ENCODE peak calls at places on chromosomes 4 and X, in eight cellular contexts. P is Karpas-422, Y is thoracic aorta, O is IMR-90, T is RWPE2, Q is neuronal stem cell, X is endodermal cell, C is dorsolateral prefrontal cortex. G is an unnamed sample.

GRCh38 chr4:56656346-56656643 is 24.8 kb downstream of the HOPX start:
- DNase-seq in P (no peak), Y (no peak), O (no peak), T (no peak), Q (no peak), X (peak), C (no peak), G (peak)

GRCh38 chr4:74768857-74769525 is 25.3 kb downstream of the BTC start:
- DNase-seq in P (peak), Y (no peak), O (peak), T (no peak), Q (no peak), X (no peak), C (no peak), G (no peak)

GRCh38 chr4:159871141-159871540 is 768.3 kb downstream of the RAPGEF2 start:
- DNase-seq in P (no peak), Y (no peak), O (no peak), T (no peak), Q (no peak), X (no peak), C (no peak), G (no peak)

GRCh38 chr4:56181140-56181950 is 205.9 kb downstream of the AASDH start:
- DNase-seq in P (no peak), Y (no peak), O (no peak), T (no peak), Q (no peak), X (no peak), C (no peak), G (no peak)

GRCh38 chrX:69618803-69619202 is 2.9 kb downstream of the EDA start:
- DNase-seq in P (peak), Y (no peak), O (peak), T (no peak), Q (no peak), X (no peak), C (peak), G (no peak)

GRCh38 chrX:71859637-71860036 is 51.0 kb upstream of the NHSL2 start:
- DNase-seq in P (peak), Y (no peak), O (peak), T (no peak), Q (peak), X (peak), C (peak), G (no peak)

GRCh38 chrX:42094208-42094607 is 170.9 kb upstream of the CASK start:
- DNase-seq in P (no peak), Y (no peak), O (peak), T (no peak), Q (no peak), X (no peak), C (no peak), G (no peak)

GRCh38 chr4:61041527-61041926 is 158.6 kb upstream of the ADGRL3 start:
- DNase-seq in P (no peak), Y (no peak), O (no peak), T (no peak), Q (no peak), X (peak), C (no peak), G (no peak)

GRCh38 chrX:14497184-14497666 is 32.1 kb upstream of the GLRA2 start:
- DNase-seq in P (no peak), Y (no peak), O (peak), T (no peak), Q (no peak), X (no peak), C (no peak), G (no peak)

GRCh38 chr4:15233626-15234025 is 194.2 kb upstream of the C1QTNF7 start:
- DNase-seq in P (no peak), Y (no peak), O (no peak), T (no peak), Q (no peak), X (no peak), C (no peak), G (no peak)

GRCh38 chrX:17519349-17519748 is 144.3 kb downstream of the NHS start:
- DNase-seq in P (no peak), Y (peak), O (peak), T (no peak), Q (no peak), X (no peak), C (no peak), G (peak)

GRCh38 chrX:64996805-64997204 is 20.6 kb upstream of the ZC4H2 start:
- DNase-seq in P (no peak), Y (no peak), O (no peak), T (no peak), Q (no peak), X (no peak), C (no peak), G (no peak)

GRCh38 chrX:72121381-72121780 is 10.3 kb downstream of the RTL5 start:
- DNase-seq in P (no peak), Y (peak), O (peak), T (no peak), Q (no peak), X (peak), C (peak), G (peak)

GRCh38 chrX:55486736-55487135 is 2.9 kb downstream of the USP51 start:
- DNase-seq in P (no peak), Y (no peak), O (no peak), T (no peak), Q (no peak), X (peak), C (no peak), G (no peak)

GRCh38 chr4:1192493-1193205 is 20.3 kb upstream of the SPON2 start:
- DNase-seq in P (no peak), Y (no peak), O (no peak), T (peak), Q (no peak), X (peak), C (peak), G (peak)

GRCh38 chrX:95505721-95506120 is 1178.9 kb upstream of the DIAPH2 start:
- DNase-seq in P (no peak), Y (no peak), O (no peak), T (no peak), Q (peak), X (peak), C (no peak), G (no peak)

GRCh38 chr4:57070461-57070860 is 39.7 kb downstream of the IGFBP7 start:
- DNase-seq in P (no peak), Y (no peak), O (no peak), T (no peak), Q (no peak), X (no peak), C (no peak), G (no peak)

GRCh38 chrX:39491548-39492297 is 606.0 kb downstream of the BCOR start:
- DNase-seq in P (peak), Y (no peak), O (no peak), T (no peak), Q (no peak), X (peak), C (no peak), G (no peak)

GRCh38 chr4:74152841-74153240 is 5.1 kb upstream of the MTHFD2L start:
- DNase-seq in P (no peak), Y (no peak), O (peak), T (no peak), Q (no peak), X (no peak), C (no peak), G (no peak)

GRCh38 chrX:12758291-12758690 is 32.9 kb upstream of the PRPS2 start:
- DNase-seq in P (no peak), Y (no peak), O (no peak), T (no peak), Q (no peak), X (no peak), C (no peak), G (no peak)

GRCh38 chrX:132614297-132614696 is 125.5 kb upstream of the MBNL3 start:
- DNase-seq in P (peak), Y (no peak), O (no peak), T (no peak), Q (no peak), X (peak), C (no peak), G (no peak)

GRCh38 chr4:138595731-138596465 is 353.7 kb upstream of the SLC7A11 start:
- DNase-seq in P (peak), Y (no peak), O (peak), T (no peak), Q (no peak), X (no peak), C (no peak), G (no peak)

GRCh38 chr4:110970642-110971041 is 347.8 kb upstream of the PITX2 start:
- DNase-seq in P (peak), Y (no peak), O (peak), T (no peak), Q (peak), X (peak), C (no peak), G (no peak)

GRCh38 chr4:121072836-121073362 is 564 bp upstream of the NDNF start:
- DNase-seq in P (no peak), Y (no peak), O (no peak), T (no peak), Q (peak), X (peak), C (no peak), G (no peak)

GRCh38 chr4:173777421-173777820 is 247.4 kb upstream of the HAND2 start:
- DNase-seq in P (no peak), Y (no peak), O (no peak), T (no peak), Q (no peak), X (peak), C (no peak), G (no peak)

GRCh38 chr4:7872264-7872771 is 67.3 kb downstream of the AFAP1 start:
- DNase-seq in P (no peak), Y (no peak), O (peak), T (no peak), Q (no peak), X (no peak), C (peak), G (peak)

GRCh38 chr4:124070688-124071484 is 641.6 kb downstream of the ANKRD50 start:
- DNase-seq in P (peak), Y (no peak), O (peak), T (no peak), Q (no peak), X (no peak), C (no peak), G (no peak)

GRCh38 chr4:90996813-90997212 is 869.6 kb downstream of the CCSER1 start:
- DNase-seq in P (no peak), Y (no peak), O (no peak), T (no peak), Q (no peak), X (no peak), C (no peak), G (no peak)

GRCh38 chrX:37745354-37745753 is 34.5 kb upstream of the CYBB start:
- DNase-seq in P (peak), Y (no peak), O (peak), T (no peak), Q (peak), X (peak), C (peak), G (peak)

GRCh38 chr4:153099391-153100140 is 104.7 kb upstream of the TRIM2 start:
- DNase-seq in P (no peak), Y (no peak), O (no peak), T (no peak), Q (no peak), X (no peak), C (no peak), G (no peak)

GRCh38 chr4:114494257-114494803 is 104.3 kb upstream of the UGT8 start:
- DNase-seq in P (no peak), Y (no peak), O (no peak), T (no peak), Q (no peak), X (peak), C (no peak), G (no peak)
- H3K27ac ChIP-seq in P (no peak), Y (no peak), O (no peak), T (no peak), Q (no peak), X (no peak), C (no peak), G (no peak)

DNA sequence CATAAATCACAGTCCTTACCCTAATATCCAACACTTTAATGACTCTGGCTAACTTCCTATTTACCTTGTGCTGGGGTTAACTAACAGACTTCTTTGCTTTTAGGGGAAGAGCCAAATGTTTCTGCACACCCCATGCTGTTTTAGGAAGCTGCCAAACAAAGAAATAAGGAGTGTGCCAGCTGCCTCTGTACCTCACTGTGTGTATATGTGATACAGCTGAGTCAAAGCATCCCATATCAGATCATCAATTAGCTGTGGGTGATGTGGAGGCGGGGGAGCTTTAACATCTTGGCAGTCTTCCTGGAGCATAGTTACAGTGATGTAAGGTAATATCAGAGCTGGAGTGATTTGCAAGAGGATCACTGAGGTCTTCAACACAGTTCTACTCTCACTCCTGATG is 95.4 kb downstream of the COL25A1 start:
- DNase-seq in P (no peak), Y (no peak), O (peak), T (no peak), Q (no peak), X (no peak), C (no peak), G (peak)
- H3K27ac ChIP-seq in P (no peak), Y (no peak), O (no peak), T (no peak), Q (no peak), X (no peak), C (no peak), G (no peak)

GRCh38 chr4:142523111-142523510 is 323.0 kb downstream of the INPP4B start:
- DNase-seq in P (no peak), Y (no peak), O (no peak), T (no peak), Q (no peak), X (no peak), C (no peak), G (no peak)
- H3K27ac ChIP-seq in P (no peak), Y (no peak), O (no peak), T (no peak), Q (no peak), X (no peak), C (no peak), G (no peak)

DNA sequence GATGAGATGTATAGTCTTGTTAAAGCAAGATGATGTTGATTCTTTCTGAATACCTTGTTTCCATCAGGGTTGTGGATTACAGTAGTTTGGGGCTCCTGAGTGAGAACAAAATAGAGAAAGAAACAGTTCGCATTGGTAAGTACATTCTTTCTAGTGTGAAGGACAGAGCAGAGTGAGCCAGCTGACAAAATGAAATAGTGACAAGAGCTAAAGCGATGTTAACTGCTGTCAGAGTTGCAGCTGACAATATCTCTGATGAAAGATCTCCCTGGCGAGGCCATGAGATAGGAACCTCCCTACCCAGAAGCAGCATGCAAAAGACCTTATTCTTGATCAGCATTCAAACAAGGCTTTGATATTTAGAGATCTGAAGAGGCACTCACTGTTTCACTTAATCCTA is 258.7 kb downstream of the CAMK2D start:
- DNase-seq in P (no peak), Y (no peak), O (no peak), T (no peak), Q (no peak), X (no peak), C (no peak), G (no peak)
- H3K27ac ChIP-seq in P (no peak), Y (no peak), O (no peak), T (no peak), Q (no peak), X (no peak), C (no peak), G (peak)

GRCh38 chr4:112377127-112377635 is 80.0 kb downstream of the ALPK1 start:
- DNase-seq in P (no peak), Y (no peak), O (no peak), T (no peak), Q (no peak), X (no peak), C (no peak), G (no peak)
- H3K27ac ChIP-seq in P (no peak), Y (no peak), O (no peak), T (no peak), Q (peak), X (no peak), C (no peak), G (no peak)

GRCh38 chr4:169047967-169048366 is 37.9 kb upstream of the CBR4 start:
- DNase-seq in P (no peak), Y (no peak), O (no peak), T (no peak), Q (no peak), X (no peak), C (no peak), G (no peak)

GRCh38 chr4:169045862-169046584 is 36.0 kb upstream of the CBR4 start:
- DNase-seq in P (no peak), Y (no peak), O (no peak), T (no peak), Q (no peak), X (peak), C (no peak), G (no peak)

GRCh38 chr4:169050308-169050707 is 40.3 kb upstream of the CBR4 start:
- DNase-seq in P (no peak), Y (no peak), O (no peak), T (no peak), Q (no peak), X (no peak), C (no peak), G (no peak)

GRCh38 chr4:169051331-169051730 is 41.3 kb upstream of the CBR4 start:
- DNase-seq in P (no peak), Y (no peak), O (no peak), T (no peak), Q (no peak), X (no peak), C (no peak), G (no peak)

DNA sequence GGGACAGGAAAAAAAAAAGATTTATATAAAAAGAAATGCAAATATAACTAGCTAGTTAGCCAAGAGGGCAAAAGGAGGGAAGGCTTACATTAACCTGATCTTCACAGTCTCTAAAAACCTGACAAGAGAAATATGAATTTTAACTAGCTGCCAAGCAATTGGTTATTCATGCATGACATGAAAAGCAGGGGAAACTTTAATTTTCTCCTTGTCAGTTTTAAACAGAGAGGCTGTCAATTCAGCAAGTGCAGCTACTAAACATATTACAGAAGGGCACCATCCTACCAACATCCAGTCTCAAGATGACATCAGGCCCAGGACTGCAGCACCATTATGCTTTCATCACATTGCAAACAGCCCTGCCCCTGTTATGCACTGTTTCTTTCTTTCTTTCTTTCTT is 38.8 kb upstream of the CBR4 start:
- DNase-seq in P (no peak), Y (no peak), O (no peak), T (no peak), Q (no peak), X (no peak), C (no peak), G (no peak)
- H3K27ac ChIP-seq in P (no peak), Y (no peak), O (no peak), T (no peak), Q (no peak), X (peak), C (no peak), G (peak)